ENCODE peak calls at places on chromosomes 11 and 22, in ten cellular contexts. One of them, this sample, is unnamed.

GRCh38 chr22:29216011-29216872 is 10.5 kb downstream of the EMID1 start:
- DNase-seq in T-helper 2 cell: no peak
- DNase-seq in HFF-Myc: no peak
- DNase-seq in GM13977: no peak
- DNase-seq in AG08395: no peak
- DNase-seq in left kidney: no peak
- DNase-seq in Right ventricle myocardium superior: no peak
- DNase-seq in stimulated activated CD4-positive, alpha-beta T cell treated with anti-CD3 and anti-CD28 coated beads, Interleukin-4, amount 100 ng/mL, for 4 hours: no peak
- DNase-seq in EH: no peak
- DNase-seq in HT-29: no peak
- DNase-seq in this sample: no peak

GRCh38 chr22:36027579-36027959 is 1.1 kb downstream of the RBFOX2 start:
- DNase-seq in EH: peak
- DNase-seq in HFF-Myc: no peak
- DNase-seq in stimulated activated CD4-positive, alpha-beta T cell treated with anti-CD3 and anti-CD28 coated beads, Interleukin-4, amount 100 ng/mL, for 4 hours: peak
- DNase-seq in Right ventricle myocardium superior: no peak
- DNase-seq in left kidney: peak
- DNase-seq in T-helper 2 cell: no peak
- DNase-seq in HT-29: peak
- DNase-seq in GM13977: peak
- DNase-seq in AG08395: no peak
- DNase-seq in this sample: no peak

GRCh38 chr22:40175571-40176105 is 2.1 kb upstream of the TNRC6B start:
- DNase-seq in T-helper 2 cell: no peak
- DNase-seq in stimulated activated CD4-positive, alpha-beta T cell treated with anti-CD3 and anti-CD28 coated beads, Interleukin-4, amount 100 ng/mL, for 4 hours: no peak
- DNase-seq in AG08395: peak
- DNase-seq in HFF-Myc: no peak
- DNase-seq in HT-29: no peak
- DNase-seq in EH: peak
- DNase-seq in GM13977: no peak
- DNase-seq in Right ventricle myocardium superior: no peak
- DNase-seq in left kidney: no peak
- DNase-seq in this sample: no peak

GRCh38 chr11:127490896-127491295 is 490.3 kb upstream of the KIRREL3 start:
- DNase-seq in HFF-Myc: no peak
- DNase-seq in Right ventricle myocardium superior: no peak
- DNase-seq in GM13977: no peak
- DNase-seq in left kidney: no peak
- DNase-seq in AG08395: no peak
- DNase-seq in T-helper 2 cell: no peak
- DNase-seq in stimulated activated CD4-positive, alpha-beta T cell treated with anti-CD3 and anti-CD28 coated beads, Interleukin-4, amount 100 ng/mL, for 4 hours: no peak
- DNase-seq in HT-29: no peak
- DNase-seq in EH: no peak
- DNase-seq in this sample: no peak

GRCh38 chr11:945986-946385 is 20.3 kb downstream of the AP2A2 start:
- DNase-seq in GM13977: no peak
- DNase-seq in EH: peak
- DNase-seq in AG08395: no peak
- DNase-seq in Right ventricle myocardium superior: no peak
- DNase-seq in stimulated activated CD4-positive, alpha-beta T cell treated with anti-CD3 and anti-CD28 coated beads, Interleukin-4, amount 100 ng/mL, for 4 hours: no peak
- DNase-seq in HT-29: no peak
- DNase-seq in T-helper 2 cell: no peak
- DNase-seq in left kidney: peak
- DNase-seq in HFF-Myc: no peak
- DNase-seq in this sample: peak

GRCh38 chr11:94653561-94653960 is 86.4 kb downstream of the PIWIL4 start:
- DNase-seq in HFF-Myc: no peak
- DNase-seq in GM13977: no peak
- DNase-seq in EH: no peak
- DNase-seq in stimulated activated CD4-positive, alpha-beta T cell treated with anti-CD3 and anti-CD28 coated beads, Interleukin-4, amount 100 ng/mL, for 4 hours: no peak
- DNase-seq in Right ventricle myocardium superior: no peak
- DNase-seq in left kidney: no peak
- DNase-seq in AG08395: no peak
- DNase-seq in HT-29: no peak
- DNase-seq in T-helper 2 cell: no peak
- DNase-seq in this sample: no peak

GRCh38 chr22:33842006-33842354 is 78.3 kb downstream of the LARGE1 start:
- DNase-seq in GM13977: no peak
- DNase-seq in stimulated activated CD4-positive, alpha-beta T cell treated with anti-CD3 and anti-CD28 coated beads, Interleukin-4, amount 100 ng/mL, for 4 hours: no peak
- DNase-seq in T-helper 2 cell: no peak
- DNase-seq in left kidney: no peak
- DNase-seq in HFF-Myc: no peak
- DNase-seq in AG08395: no peak
- DNase-seq in EH: no peak
- DNase-seq in Right ventricle myocardium superior: no peak
- DNase-seq in HT-29: no peak
- DNase-seq in this sample: no peak

GRCh38 chr11:70650075-70650909 is 252.0 kb downstream of the CTTN start:
- DNase-seq in HT-29: peak
- DNase-seq in left kidney: peak
- DNase-seq in T-helper 2 cell: no peak
- DNase-seq in Right ventricle myocardium superior: peak
- DNase-seq in stimulated activated CD4-positive, alpha-beta T cell treated with anti-CD3 and anti-CD28 coated beads, Interleukin-4, amount 100 ng/mL, for 4 hours: no peak
- DNase-seq in HFF-Myc: peak
- DNase-seq in EH: peak
- DNase-seq in AG08395: peak
- DNase-seq in GM13977: peak
- DNase-seq in this sample: peak

GRCh38 chr22:30538280-30538679 is 8.3 kb downstream of the SEC14L6 start:
- DNase-seq in stimulated activated CD4-positive, alpha-beta T cell treated with anti-CD3 and anti-CD28 coated beads, Interleukin-4, amount 100 ng/mL, for 4 hours: no peak
- DNase-seq in GM13977: no peak
- DNase-seq in T-helper 2 cell: no peak
- DNase-seq in left kidney: no peak
- DNase-seq in Right ventricle myocardium superior: no peak
- DNase-seq in HT-29: no peak
- DNase-seq in AG08395: peak
- DNase-seq in HFF-Myc: peak
- DNase-seq in EH: peak
- DNase-seq in this sample: peak

GRCh38 chr11:91946397-91947090 is 278.1 kb upstream of the FAT3 start:
- DNase-seq in GM13977: no peak
- DNase-seq in stimulated activated CD4-positive, alpha-beta T cell treated with anti-CD3 and anti-CD28 coated beads, Interleukin-4, amount 100 ng/mL, for 4 hours: no peak
- DNase-seq in AG08395: no peak
- DNase-seq in HFF-Myc: no peak
- DNase-seq in Right ventricle myocardium superior: no peak
- DNase-seq in EH: peak
- DNase-seq in left kidney: peak
- DNase-seq in T-helper 2 cell: no peak
- DNase-seq in HT-29: no peak
- DNase-seq in this sample: no peak

GRCh38 chr22:45006101-45006872 is 3.5 kb downstream of the PHF21B start:
- DNase-seq in HT-29: no peak
- DNase-seq in EH: no peak
- DNase-seq in Right ventricle myocardium superior: no peak
- DNase-seq in left kidney: peak
- DNase-seq in HFF-Myc: no peak
- DNase-seq in GM13977: no peak
- DNase-seq in AG08395: no peak
- DNase-seq in stimulated activated CD4-positive, alpha-beta T cell treated with anti-CD3 and anti-CD28 coated beads, Interleukin-4, amount 100 ng/mL, for 4 hours: no peak
- DNase-seq in T-helper 2 cell: no peak
- DNase-seq in this sample: peak

GRCh38 chr11:2759228-2760195 is 59.7 kb upstream of the KCNQ1OT1 start:
- DNase-seq in AG08395: no peak
- DNase-seq in HT-29: no peak
- DNase-seq in T-helper 2 cell: no peak
- DNase-seq in left kidney: peak
- DNase-seq in stimulated activated CD4-positive, alpha-beta T cell treated with anti-CD3 and anti-CD28 coated beads, Interleukin-4, amount 100 ng/mL, for 4 hours: no peak
- DNase-seq in HFF-Myc: no peak
- DNase-seq in Right ventricle myocardium superior: peak
- DNase-seq in GM13977: no peak
- DNase-seq in EH: no peak
- DNase-seq in this sample: no peak

GRCh38 chr11:2691991-2692841 is 7.6 kb downstream of the KCNQ1OT1 start:
- DNase-seq in AG08395: no peak
- DNase-seq in GM13977: no peak
- DNase-seq in Right ventricle myocardium superior: no peak
- DNase-seq in stimulated activated CD4-positive, alpha-beta T cell treated with anti-CD3 and anti-CD28 coated beads, Interleukin-4, amount 100 ng/mL, for 4 hours: no peak
- DNase-seq in left kidney: peak
- DNase-seq in T-helper 2 cell: no peak
- DNase-seq in HT-29: peak
- DNase-seq in HFF-Myc: no peak
- DNase-seq in EH: no peak
- DNase-seq in this sample: no peak

GRCh38 chr11:86802601-86803051 is 2.3 kb downstream of the PRSS23 start:
- DNase-seq in T-helper 2 cell: no peak
- DNase-seq in HT-29: peak
- DNase-seq in AG08395: peak
- DNase-seq in HFF-Myc: no peak
- DNase-seq in GM13977: no peak
- DNase-seq in stimulated activated CD4-positive, alpha-beta T cell treated with anti-CD3 and anti-CD28 coated beads, Interleukin-4, amount 100 ng/mL, for 4 hours: no peak
- DNase-seq in EH: peak
- DNase-seq in Right ventricle myocardium superior: no peak
- DNase-seq in left kidney: peak
- DNase-seq in this sample: peak

GRCh38 chr11:76685841-76686240 is 15.3 kb upstream of the LRRC32 start:
- DNase-seq in HT-29: no peak
- DNase-seq in left kidney: no peak
- DNase-seq in T-helper 2 cell: no peak
- DNase-seq in HFF-Myc: no peak
- DNase-seq in EH: no peak
- DNase-seq in AG08395: no peak
- DNase-seq in Right ventricle myocardium superior: no peak
- DNase-seq in GM13977: no peak
- DNase-seq in stimulated activated CD4-positive, alpha-beta T cell treated with anti-CD3 and anti-CD28 coated beads, Interleukin-4, amount 100 ng/mL, for 4 hours: no peak
- DNase-seq in this sample: no peak

GRCh38 chr11:736431-736830 is 10.8 kb upstream of the TALDO1 start:
- DNase-seq in HFF-Myc: no peak
- DNase-seq in stimulated activated CD4-positive, alpha-beta T cell treated with anti-CD3 and anti-CD28 coated beads, Interleukin-4, amount 100 ng/mL, for 4 hours: no peak
- DNase-seq in left kidney: no peak
- DNase-seq in T-helper 2 cell: no peak
- DNase-seq in Right ventricle myocardium superior: no peak
- DNase-seq in GM13977: no peak
- DNase-seq in HT-29: no peak
- DNase-seq in AG08395: no peak
- DNase-seq in EH: no peak
- DNase-seq in this sample: no peak

GRCh38 chr11:57903441-57904123 is 120.1 kb upstream of the OR9Q1 start:
- DNase-seq in HT-29: peak
- DNase-seq in left kidney: no peak
- DNase-seq in stimulated activated CD4-positive, alpha-beta T cell treated with anti-CD3 and anti-CD28 coated beads, Interleukin-4, amount 100 ng/mL, for 4 hours: peak
- DNase-seq in GM13977: no peak
- DNase-seq in HFF-Myc: no peak
- DNase-seq in EH: peak
- DNase-seq in T-helper 2 cell: no peak
- DNase-seq in Right ventricle myocardium superior: no peak
- DNase-seq in AG08395: no peak
- DNase-seq in this sample: peak

GRCh38 chr11:74671520-74672196 is 59.6 kb downstream of the CHRDL2 start:
- DNase-seq in GM13977: no peak
- DNase-seq in HT-29: no peak
- DNase-seq in left kidney: no peak
- DNase-seq in HFF-Myc: no peak
- DNase-seq in EH: peak
- DNase-seq in stimulated activated CD4-positive, alpha-beta T cell treated with anti-CD3 and anti-CD28 coated beads, Interleukin-4, amount 100 ng/mL, for 4 hours: no peak
- DNase-seq in AG08395: peak
- DNase-seq in Right ventricle myocardium superior: no peak
- DNase-seq in T-helper 2 cell: no peak
- DNase-seq in this sample: peak

GRCh38 chr11:8036002-8036802 is 44.8 kb upstream of the TUB start:
- DNase-seq in T-helper 2 cell: no peak
- DNase-seq in left kidney: no peak
- DNase-seq in GM13977: no peak
- DNase-seq in Right ventricle myocardium superior: no peak
- DNase-seq in stimulated activated CD4-positive, alpha-beta T cell treated with anti-CD3 and anti-CD28 coated beads, Interleukin-4, amount 100 ng/mL, for 4 hours: no peak
- DNase-seq in AG08395: no peak
- DNase-seq in HFF-Myc: no peak
- DNase-seq in EH: no peak
- DNase-seq in HT-29: no peak
- DNase-seq in this sample: no peak

GRCh38 chr11:37616291-37616690 is 1018.3 kb upstream of the RAG2 start:
- DNase-seq in HFF-Myc: no peak
- DNase-seq in T-helper 2 cell: no peak
- DNase-seq in left kidney: no peak
- DNase-seq in AG08395: no peak
- DNase-seq in Right ventricle myocardium superior: no peak
- DNase-seq in stimulated activated CD4-positive, alpha-beta T cell treated with anti-CD3 and anti-CD28 coated beads, Interleukin-4, amount 100 ng/mL, for 4 hours: no peak
- DNase-seq in HT-29: no peak
- DNase-seq in EH: no peak
- DNase-seq in GM13977: no peak
- DNase-seq in this sample: no peak

GRCh38 chr11:28107331-28107725 is 628 bp downstream of the KIF18A start:
- DNase-seq in EH: peak
- DNase-seq in AG08395: peak
- DNase-seq in GM13977: peak
- DNase-seq in HFF-Myc: no peak
- DNase-seq in HT-29: no peak
- DNase-seq in left kidney: peak
- DNase-seq in Right ventricle myocardium superior: no peak
- DNase-seq in stimulated activated CD4-positive, alpha-beta T cell treated with anti-CD3 and anti-CD28 coated beads, Interleukin-4, amount 100 ng/mL, for 4 hours: no peak
- DNase-seq in T-helper 2 cell: no peak
- DNase-seq in this sample: peak

GRCh38 chr11:93895106-93895862 is 44.9 kb upstream of the VSTM5 start:
- DNase-seq in GM13977: peak
- DNase-seq in stimulated activated CD4-positive, alpha-beta T cell treated with anti-CD3 and anti-CD28 coated beads, Interleukin-4, amount 100 ng/mL, for 4 hours: no peak
- DNase-seq in HT-29: peak
- DNase-seq in EH: peak
- DNase-seq in T-helper 2 cell: no peak
- DNase-seq in HFF-Myc: peak
- DNase-seq in AG08395: peak
- DNase-seq in left kidney: peak
- DNase-seq in Right ventricle myocardium superior: no peak
- DNase-seq in this sample: peak

GRCh38 chr11:69217276-69218105 is 61.8 kb downstream of the SMIM38 start:
- DNase-seq in HFF-Myc: no peak
- DNase-seq in T-helper 2 cell: no peak
- DNase-seq in stimulated activated CD4-positive, alpha-beta T cell treated with anti-CD3 and anti-CD28 coated beads, Interleukin-4, amount 100 ng/mL, for 4 hours: no peak
- DNase-seq in left kidney: no peak
- DNase-seq in EH: no peak
- DNase-seq in Right ventricle myocardium superior: no peak
- DNase-seq in HT-29: no peak
- DNase-seq in GM13977: no peak
- DNase-seq in AG08395: no peak
- DNase-seq in this sample: peak

GRCh38 chr11:95512177-95512576 is 277.4 kb downstream of the FAM76B start:
- DNase-seq in HFF-Myc: no peak
- DNase-seq in GM13977: no peak
- DNase-seq in left kidney: no peak
- DNase-seq in EH: peak
- DNase-seq in Right ventricle myocardium superior: no peak
- DNase-seq in T-helper 2 cell: no peak
- DNase-seq in stimulated activated CD4-positive, alpha-beta T cell treated with anti-CD3 and anti-CD28 coated beads, Interleukin-4, amount 100 ng/mL, for 4 hours: no peak
- DNase-seq in AG08395: peak
- DNase-seq in HT-29: no peak
- DNase-seq in this sample: no peak

GRCh38 chr11:129695543-129696308 is 119.9 kb upstream of the TMEM45B start:
- DNase-seq in HFF-Myc: no peak
- DNase-seq in left kidney: peak
- DNase-seq in stimulated activated CD4-positive, alpha-beta T cell treated with anti-CD3 and anti-CD28 coated beads, Interleukin-4, amount 100 ng/mL, for 4 hours: peak
- DNase-seq in EH: peak
- DNase-seq in T-helper 2 cell: peak
- DNase-seq in Right ventricle myocardium superior: peak
- DNase-seq in HT-29: peak
- DNase-seq in AG08395: no peak
- DNase-seq in GM13977: peak
- DNase-seq in this sample: peak

GRCh38 chr11:120682866-120683265 is 171.3 kb downstream of the GRIK4 start:
- DNase-seq in GM13977: no peak
- DNase-seq in AG08395: peak
- DNase-seq in HT-29: no peak
- DNase-seq in stimulated activated CD4-positive, alpha-beta T cell treated with anti-CD3 and anti-CD28 coated beads, Interleukin-4, amount 100 ng/mL, for 4 hours: no peak
- DNase-seq in left kidney: no peak
- DNase-seq in HFF-Myc: no peak
- DNase-seq in Right ventricle myocardium superior: no peak
- DNase-seq in EH: peak
- DNase-seq in T-helper 2 cell: no peak
- DNase-seq in this sample: no peak

GRCh38 chr11:132610216-132610615 is 922.1 kb downstream of the OPCML start:
- DNase-seq in HFF-Myc: no peak
- DNase-seq in T-helper 2 cell: no peak
- DNase-seq in left kidney: no peak
- DNase-seq in stimulated activated CD4-positive, alpha-beta T cell treated with anti-CD3 and anti-CD28 coated beads, Interleukin-4, amount 100 ng/mL, for 4 hours: no peak
- DNase-seq in Right ventricle myocardium superior: no peak
- DNase-seq in GM13977: no peak
- DNase-seq in AG08395: peak
- DNase-seq in EH: peak
- DNase-seq in HT-29: no peak
- DNase-seq in this sample: peak

GRCh38 chr11:30710216-30710615 is 124.1 kb upstream of the MPPED2 start:
- DNase-seq in T-helper 2 cell: no peak
- DNase-seq in AG08395: peak
- DNase-seq in left kidney: peak
- DNase-seq in GM13977: no peak
- DNase-seq in HFF-Myc: no peak
- DNase-seq in Right ventricle myocardium superior: no peak
- DNase-seq in HT-29: no peak
- DNase-seq in EH: no peak
- DNase-seq in stimulated activated CD4-positive, alpha-beta T cell treated with anti-CD3 and anti-CD28 coated beads, Interleukin-4, amount 100 ng/mL, for 4 hours: no peak
- DNase-seq in this sample: peak

This sample was measured in myocyte.